ENCODE peak calls at places on chromosomes 4 and X, in four cellular contexts. One of them, this sample, is unnamed.

GRCh38 chrX:63922221-63922620 is 137.2 kb upstream of the ARHGEF9 start:
- DNase-seq in tibial nerve: no peak
- DNase-seq in upper lobe of left lung: no peak
- DNase-seq in AG04450: no peak
- DNase-seq in this sample: no peak

GRCh38 chr4:14379148-14379547 is 623.1 kb upstream of the CPEB2 start:
- DNase-seq in tibial nerve: no peak
- DNase-seq in upper lobe of left lung: no peak
- DNase-seq in AG04450: no peak
- DNase-seq in this sample: no peak

GRCh38 chrX:119071381-119071780 is 1.4 kb upstream of the CT47C1 start:
- DNase-seq in tibial nerve: no peak
- DNase-seq in upper lobe of left lung: no peak
- DNase-seq in AG04450: no peak
- DNase-seq in this sample: no peak

GRCh38 chr4:6688879-6689505 is 4.7 kb upstream of the S100P start:
- DNase-seq in tibial nerve: peak; percentile 37
- DNase-seq in upper lobe of left lung: peak; percentile 68
- DNase-seq in AG04450: peak; percentile 76
- DNase-seq in this sample: no peak

GRCh38 chrX:108699368-108699767 is 37.0 kb downstream of the IRS4 start:
- DNase-seq in tibial nerve: no peak
- DNase-seq in upper lobe of left lung: no peak
- DNase-seq in AG04450: no peak
- DNase-seq in this sample: no peak

GRCh38 chr4:156790866-156791265 is 180.7 kb downstream of the PDGFC start:
- DNase-seq in tibial nerve: no peak
- DNase-seq in upper lobe of left lung: no peak
- DNase-seq in AG04450: no peak
- DNase-seq in this sample: no peak

GRCh38 chr4:48756689-48757220 is 23.3 kb downstream of the FRYL start:
- DNase-seq in tibial nerve: no peak
- DNase-seq in upper lobe of left lung: no peak
- DNase-seq in AG04450: no peak
- DNase-seq in this sample: no peak

GRCh38 chr4:154877110-154877760 is 96.2 kb downstream of the RBM46 start:
- DNase-seq in tibial nerve: no peak
- DNase-seq in upper lobe of left lung: no peak
- DNase-seq in AG04450: no peak
- DNase-seq in this sample: peak; percentile 49

GRCh38 chr4:107034982-107035710 is 967 bp downstream of the DKK2 start:
- DNase-seq in tibial nerve: peak; percentile 13
- DNase-seq in upper lobe of left lung: no peak
- DNase-seq in AG04450: no peak
- DNase-seq in this sample: no peak

GRCh38 chrX:153412746-153413720 is 1.8 kb downstream of the ZFP92 start:
- DNase-seq in tibial nerve: no peak
- DNase-seq in upper lobe of left lung: no peak
- DNase-seq in AG04450: no peak
- DNase-seq in this sample: no peak

GRCh38 chrX:153414838-153415552 is 3.7 kb downstream of the ZFP92 start:
- DNase-seq in tibial nerve: no peak
- DNase-seq in upper lobe of left lung: peak; percentile 36
- DNase-seq in AG04450: no peak
- DNase-seq in this sample: no peak

GRCh38 chrX:153411988-153412574 is 809 bp downstream of the ZFP92 start:
- DNase-seq in tibial nerve: no peak
- DNase-seq in upper lobe of left lung: no peak
- DNase-seq in AG04450: no peak
- DNase-seq in this sample: no peak

GRCh38 chrX:153411255-153411987 is at the start of gene ZFP92:
- DNase-seq in tibial nerve: no peak
- DNase-seq in upper lobe of left lung: peak; percentile 36
- DNase-seq in AG04450: no peak
- DNase-seq in this sample: no peak

GRCh38 chrX:153413731-153414130 is 2.5 kb downstream of the ZFP92 start:
- DNase-seq in tibial nerve: no peak
- DNase-seq in upper lobe of left lung: no peak
- DNase-seq in AG04450: no peak
- DNase-seq in this sample: no peak
- H3K27ac ChIP-seq in tibial nerve: no peak overlapping the region
- H3K27ac ChIP-seq in upper lobe of left lung: no peak overlapping the region
- H3K27ac ChIP-seq in AG04450: no peak overlapping the region
- H3K27ac ChIP-seq in this sample: no peak overlapping the region

DNA sequence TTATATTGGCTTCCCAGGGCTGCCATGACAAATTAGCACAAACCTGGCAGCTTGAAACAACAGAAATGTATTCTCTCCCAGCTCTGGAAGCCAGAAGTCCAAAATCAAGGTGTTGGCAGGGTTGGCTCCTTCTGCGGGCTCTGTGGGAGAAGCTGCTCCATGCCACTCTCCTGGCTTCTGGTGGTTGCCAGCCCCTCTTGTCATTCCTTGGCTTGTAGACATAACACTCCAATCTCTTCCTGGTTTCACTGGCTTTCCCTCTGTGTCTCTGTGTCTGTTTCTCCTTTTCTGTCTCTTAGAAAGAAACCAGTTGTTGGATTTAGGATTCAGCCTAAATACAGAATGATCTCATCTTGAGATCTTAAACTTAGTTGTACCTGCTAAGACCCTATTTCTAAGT is 85.5 kb downstream of the USP46 start:
- DNase-seq in tibial nerve: no peak
- DNase-seq in upper lobe of left lung: peak; percentile 40
- DNase-seq in AG04450: no peak
- DNase-seq in this sample: no peak
- H3K27ac ChIP-seq in tibial nerve: no peak overlapping the region
- H3K27ac ChIP-seq in upper lobe of left lung: no peak overlapping the region
- H3K27ac ChIP-seq in AG04450: peak overlapping the region; percentile 83
- H3K27ac ChIP-seq in this sample: peak overlapping the region; percentile 60

GRCh38 chr4:121697626-121698025 is 846 bp upstream of the ANXA5 start:
- DNase-seq in tibial nerve: no peak
- DNase-seq in upper lobe of left lung: no peak
- DNase-seq in AG04450: no peak
- DNase-seq in this sample: no peak
- H3K27ac ChIP-seq in tibial nerve: peak overlapping the region; percentile 100
- H3K27ac ChIP-seq in upper lobe of left lung: peak overlapping the region; percentile 99
- H3K27ac ChIP-seq in AG04450: no peak overlapping the region
- H3K27ac ChIP-seq in this sample: peak overlapping the region; percentile 87

DNA sequence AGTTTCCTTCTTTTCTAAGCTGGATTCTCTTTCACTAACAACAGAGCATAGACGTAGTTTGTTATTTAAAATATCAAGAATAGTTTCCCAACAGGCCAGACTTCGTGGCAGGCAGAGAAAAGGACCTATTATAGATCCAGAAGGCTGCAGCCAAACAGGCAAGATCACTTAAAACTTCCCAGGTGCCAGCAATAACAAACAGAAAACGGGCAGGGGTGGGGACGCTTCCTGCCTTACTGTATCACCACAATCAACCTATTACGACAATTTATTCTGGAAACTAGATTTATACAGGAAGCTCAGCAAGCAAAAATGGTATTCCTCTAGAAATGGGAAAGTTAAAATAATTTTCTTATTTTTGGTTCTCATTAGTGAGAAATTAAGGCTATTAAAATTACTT is 22.1 kb downstream of the RWDD4 start:
- DNase-seq in tibial nerve: no peak
- DNase-seq in upper lobe of left lung: no peak
- DNase-seq in AG04450: no peak
- DNase-seq in this sample: no peak
- H3K27ac ChIP-seq in tibial nerve: peak overlapping the region; percentile 32
- H3K27ac ChIP-seq in upper lobe of left lung: no peak overlapping the region
- H3K27ac ChIP-seq in AG04450: no peak overlapping the region
- H3K27ac ChIP-seq in this sample: peak overlapping the region; percentile 67

DNA sequence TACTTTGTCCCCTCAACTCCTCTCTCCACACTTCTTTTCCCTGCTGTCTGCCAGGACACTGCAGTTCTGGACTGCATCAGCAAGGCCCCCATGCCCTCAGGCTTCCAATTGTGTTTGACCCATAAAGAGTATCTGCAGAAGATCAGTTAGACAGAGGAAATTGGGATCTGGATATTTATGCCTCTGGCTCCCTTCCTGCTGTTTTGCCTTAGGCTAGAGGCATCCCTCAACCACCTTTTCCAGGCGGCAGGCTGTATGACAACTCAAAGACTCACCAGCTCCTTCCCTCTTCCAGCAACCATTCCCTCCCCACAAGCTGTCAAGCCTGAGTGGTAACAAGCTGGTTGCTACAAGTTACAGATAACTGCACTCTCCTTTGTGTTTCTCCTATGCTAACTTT is 66.4 kb upstream of the NDP start:
- DNase-seq in tibial nerve: no peak
- DNase-seq in upper lobe of left lung: no peak
- DNase-seq in AG04450: no peak
- DNase-seq in this sample: no peak
- H3K27ac ChIP-seq in tibial nerve: no peak overlapping the region
- H3K27ac ChIP-seq in upper lobe of left lung: no peak overlapping the region
- H3K27ac ChIP-seq in AG04450: no peak overlapping the region
- H3K27ac ChIP-seq in this sample: no peak overlapping the region